ENCODE peak calls at places on chromosomes 5 and 9, in six cellular contexts. K, P, L, U, I and M are unnamed samples.

GRCh38 chr9:129352157-129352870 is 174.3 kb upstream of the IER5L start:
- DNase-seq in K (peak; percentile 88), P (no peak), L (peak; percentile 93), U (no peak), I (no peak), M (no peak)

GRCh38 chr5:132067451-132067850 is 6.1 kb upstream of the CSF2 start:
- DNase-seq in K (no peak), P (no peak), L (no peak), U (no peak), I (no peak), M (no peak)

GRCh38 chr9:114288233-114289051 is 34.5 kb upstream of the ORM1 start:
- DNase-seq in K (peak; percentile 73), P (peak; percentile 86), L (peak; percentile 64), U (no peak), I (peak; percentile 81), M (no peak)

GRCh38 chr9:6272229-6272597 is 56.0 kb upstream of the TPD52L3 start:
- DNase-seq in K (no peak), P (peak; percentile 93), L (peak; percentile 10), U (no peak), I (peak; percentile 88), M (peak; percentile 49)

GRCh38 chr5:79875230-79875629 is 115.8 kb downstream of the MTX3 start:
- DNase-seq in K (no peak), P (no peak), L (no peak), U (no peak), I (peak; percentile 30), M (no peak)

GRCh38 chr9:20319641-20320337 is 302.5 kb downstream of the MLLT3 start:
- DNase-seq in K (no peak), P (peak; percentile 88), L (no peak), U (no peak), I (peak; percentile 96), M (peak; percentile 81)

GRCh38 chr9:23554691-23555090 is 271.3 kb downstream of the ELAVL2 start:
- DNase-seq in K (no peak), P (no peak), L (no peak), U (no peak), I (no peak), M (no peak)

GRCh38 chr5:169219351-169219750 is 81.6 kb downstream of the SLIT3 start:
- DNase-seq in K (no peak), P (no peak), L (no peak), U (no peak), I (no peak), M (no peak)

GRCh38 chr9:86500031-86500430 is 145.8 kb upstream of the TUT7 start:
- DNase-seq in K (no peak), P (peak; percentile 13), L (no peak), U (no peak), I (peak; percentile 6), M (no peak)

GRCh38 chr9:35335164-35335563 is 154.7 kb upstream of the RUSC2 start:
- DNase-seq in K (no peak), P (peak; percentile 50), L (no peak), U (no peak), I (peak; percentile 48), M (no peak)

GRCh38 chr9:129576546-129577543 is 44.1 kb downstream of the C9orf50 start:
- DNase-seq in K (no peak), P (peak; percentile 74), L (no peak), U (no peak), I (peak; percentile 86), M (no peak)

GRCh38 chr5:169636477-169637084 is 494 bp upstream of the DOCK2 start:
- DNase-seq in K (peak; percentile 38), P (no peak), L (no peak), U (no peak), I (no peak), M (no peak)

GRCh38 chr9:15641301-15641700 is 88.5 kb downstream of the CCDC171 start:
- DNase-seq in K (no peak), P (no peak), L (no peak), U (no peak), I (no peak), M (no peak)

GRCh38 chr5:73974871-73975351 is 348.9 kb downstream of the ARHGEF28 start:
- DNase-seq in K (no peak), P (no peak), L (no peak), U (no peak), I (peak; percentile 41), M (no peak)

GRCh38 chr5:155546075-155546474 is 532.5 kb downstream of the KIF4B start:
- DNase-seq in K (no peak), P (no peak), L (no peak), U (no peak), I (no peak), M (no peak)

GRCh38 chr9:89817186-89817960 is 212.6 kb downstream of the GADD45G start:
- DNase-seq in K (no peak), P (no peak), L (no peak), U (no peak), I (no peak), M (peak; percentile 54)

GRCh38 chr5:138408023-138408422 is 30.8 kb upstream of the REEP2 start:
- DNase-seq in K (no peak), P (no peak), L (no peak), U (peak; percentile 42), I (no peak), M (peak; percentile 37)

GRCh38 chr9:123562844-123563346 is 206.9 kb downstream of the CRB2 start:
- DNase-seq in K (no peak), P (peak; percentile 95), L (no peak), U (peak; percentile 34), I (peak; percentile 98), M (no peak)

GRCh38 chr5:153613143-153613542 is 122.7 kb downstream of the GRIA1 start:
- DNase-seq in K (no peak), P (peak; percentile 52), L (no peak), U (no peak), I (peak; percentile 81), M (no peak)

GRCh38 chr9:121736964-121737462 is 85.6 kb downstream of the DAB2IP start:
- DNase-seq in K (peak; percentile 88), P (no peak), L (peak; percentile 45), U (no peak), I (no peak), M (peak; percentile 69)
- H3K4me2 ChIP-seq in K (peak overlapping the region; percentile 99), P (no peak overlapping the region), L (peak overlapping the region; percentile 96), U (no peak overlapping the region), I (no peak overlapping the region), M (peak overlapping the region; percentile 91)

GRCh38 chr5:33254581-33254980 is 186.2 kb upstream of the TARS1 start:
- DNase-seq in K (no peak), P (no peak), L (no peak), U (no peak), I (no peak), M (no peak)

GRCh38 chr5:33258553-33258952 is 182.2 kb upstream of the TARS1 start:
- DNase-seq in K (no peak), P (peak; percentile 43), L (no peak), U (no peak), I (peak; percentile 56), M (no peak)

GRCh38 chr5:33260098-33260497 is 180.7 kb upstream of the TARS1 start:
- DNase-seq in K (no peak), P (peak; percentile 42), L (no peak), U (no peak), I (peak; percentile 60), M (no peak)

GRCh38 chr5:33261305-33261704 is 179.5 kb upstream of the TARS1 start:
- DNase-seq in K (no peak), P (peak; percentile 89), L (no peak), U (no peak), I (peak; percentile 82), M (no peak)

GRCh38 chr5:33257807-33258491 is 182.8 kb upstream of the TARS1 start:
- DNase-seq in K (no peak), P (peak; percentile 89), L (no peak), U (no peak), I (peak; percentile 91), M (no peak)
- TF ChIP-seq CTCF in K (no peak), P (peak; percentile 28), L (no peak), U (no peak), I (no peak), M (no peak)

GRCh38 chr9:127293767-127294166 is 29.2 kb downstream of the GARNL3 start:
- DNase-seq in K (no peak), P (no peak), L (no peak), U (no peak), I (no peak), M (no peak)
- H3K4me2 ChIP-seq in K (no peak overlapping the region), P (no peak overlapping the region), L (no peak overlapping the region), U (no peak overlapping the region), I (no peak overlapping the region), M (no peak overlapping the region)

DNA sequence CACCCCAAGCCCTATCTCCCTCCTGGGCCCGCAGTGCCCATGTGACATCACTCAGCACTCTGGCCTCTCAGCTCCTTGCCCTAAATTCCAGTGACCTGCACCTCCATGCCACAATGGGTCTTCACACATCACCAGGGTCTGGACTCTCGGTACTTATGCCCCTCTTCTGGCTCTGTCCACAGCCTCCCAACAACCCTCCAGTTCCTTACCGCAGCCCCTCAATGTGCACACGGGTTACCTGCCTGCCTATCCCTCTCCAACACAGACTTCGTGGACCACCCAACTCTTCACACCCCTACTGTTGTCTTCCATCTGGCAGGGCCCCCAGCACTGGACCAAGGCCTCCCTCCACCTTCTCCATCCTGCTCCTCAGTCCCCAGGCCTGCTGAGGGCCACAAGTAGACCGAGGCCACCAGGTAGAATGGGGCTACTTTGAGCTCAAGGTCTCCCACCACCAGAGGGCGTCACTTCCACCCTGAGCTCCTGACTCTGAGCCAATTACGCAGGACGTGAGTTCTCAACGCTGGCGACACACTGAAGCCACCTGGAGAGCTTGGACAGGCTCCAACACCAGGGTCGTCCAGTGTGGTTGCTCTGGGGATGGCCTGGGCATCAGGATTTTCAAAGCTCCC is 172.1 kb downstream of the GABBR2 start:
- DNase-seq in K (peak; percentile 82), P (no peak), L (peak; percentile 31), U (peak; percentile 4), I (no peak), M (peak; percentile 28)
- TF ChIP-seq CTCF in K (peak; percentile 75), P (no peak), L (peak; percentile 49), U (peak; percentile 78), I (no peak), M (peak; percentile 19)

DNA sequence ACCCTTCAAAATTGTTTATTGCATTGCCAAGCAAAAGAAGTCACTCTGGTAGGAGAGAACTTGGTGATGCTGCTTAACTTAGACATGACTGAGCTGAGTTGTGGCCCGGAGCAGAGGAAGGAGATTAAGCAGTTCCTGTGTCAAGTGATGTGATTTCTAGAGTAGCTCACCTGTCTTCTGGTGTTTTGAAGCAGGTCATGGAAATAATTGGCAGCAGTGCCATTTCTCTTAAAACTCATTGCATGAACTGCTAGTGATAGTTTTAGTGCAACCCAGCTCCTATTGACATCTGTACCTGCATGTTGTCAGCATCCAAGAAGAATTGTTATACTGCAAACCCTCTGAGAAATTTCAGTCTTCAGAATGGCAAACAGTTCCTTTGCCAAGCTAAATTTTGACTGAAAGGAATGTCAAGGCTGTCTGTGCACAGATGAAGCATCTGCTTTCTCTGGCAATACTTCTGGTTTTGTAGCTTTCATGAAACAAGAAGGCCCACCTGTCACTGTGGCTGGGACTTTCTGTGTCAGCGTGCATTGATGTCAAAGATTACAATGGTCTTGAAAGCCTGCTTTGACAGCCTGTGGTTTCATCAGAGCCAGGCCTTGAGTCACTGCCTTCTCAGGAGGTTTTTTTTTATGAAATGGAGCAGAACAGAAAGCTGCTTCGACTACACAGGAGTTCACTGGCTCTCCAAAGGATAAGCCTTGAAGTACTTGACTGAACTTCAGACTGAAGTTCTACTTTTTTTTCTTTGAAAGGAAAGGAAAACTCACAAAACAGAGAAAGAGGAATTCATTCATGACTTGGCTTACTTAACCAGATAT is 90.6 kb downstream of the RALGPS1 start:
- DNase-seq in K (no peak), P (peak; percentile 51), L (no peak), U (peak; percentile 98), I (peak; percentile 73), M (peak; percentile 35)
- H3K4me2 ChIP-seq in K (no peak overlapping the region), P (no peak overlapping the region), L (no peak overlapping the region), U (peak overlapping the region; percentile 92), I (no peak overlapping the region), M (no peak overlapping the region)